ENCODE peak calls at places on chromosomes 4 and X, in five cellular contexts. Y, T, G, J and Q are unnamed samples.

GRCh38 chrX:69093960-69094935 is 71.0 kb downstream of the PJA1 start:
- DNase-seq in G (no peak), J (peak), Y (peak), T (no peak), Q (no peak)

GRCh38 chrX:154368630-154369452 is 5.6 kb downstream of the FLNA start:
- DNase-seq in Y (peak), J (peak), G (peak), T (peak), Q (peak)

GRCh38 chrX:144612076-144612475 is 635.2 kb upstream of the SPANXN1 start:
- DNase-seq in J (no peak), T (no peak), G (no peak), Y (no peak), Q (no peak)

GRCh38 chr4:104868533-104868932 is 278.1 kb upstream of the TET2 start:
- DNase-seq in J (no peak), Y (no peak), G (no peak), T (no peak), Q (no peak)

GRCh38 chr4:85953651-85954018 is 406.2 kb downstream of the MAPK10 start:
- DNase-seq in T (peak), Y (no peak), J (peak), G (no peak), Q (no peak)

GRCh38 chrX:80285131-80285773 is 135.0 kb upstream of the TENT5D start:
- DNase-seq in T (no peak), Y (peak), G (no peak), J (peak), Q (no peak)

GRCh38 chr4:98345838-98346237 is 84.7 kb downstream of the RAP1GDS1 start:
- DNase-seq in J (no peak), Y (no peak), G (no peak), T (no peak), Q (no peak)

GRCh38 chr4:33453916-33454315 is 2733.7 kb downstream of the PCDH7 start:
- DNase-seq in T (no peak), Y (no peak), J (no peak), G (no peak), Q (no peak)

GRCh38 chrX:57329008-57329407 is 42.5 kb downstream of the FAAH2 start:
- DNase-seq in T (no peak), G (no peak), Y (no peak), J (no peak), Q (no peak)

GRCh38 chr4:40180356-40180755 is 16.5 kb upstream of the RHOH start:
- DNase-seq in T (no peak), G (peak), Y (peak), J (no peak), Q (peak)

GRCh38 chrX:626745-627509 is 3.7 kb upstream of the SHOX start:
- DNase-seq in G (no peak), J (no peak), T (no peak), Y (no peak), Q (no peak)

GRCh38 chr4:81664079-81664478 is 192.4 kb upstream of the RASGEF1B start:
- DNase-seq in Y (no peak), G (no peak), T (peak), J (no peak), Q (no peak)

GRCh38 chr4:168917150-168917779 is 92.8 kb downstream of the CBR4 start:
- DNase-seq in T (no peak), Y (peak), J (no peak), G (no peak), Q (peak)

GRCh38 chr4:147589586-147589985 is 27.6 kb upstream of the TMEM184C start:
- DNase-seq in Y (peak), G (no peak), J (no peak), T (no peak), Q (no peak)

GRCh38 chrX:150649096-150649870 is 43.9 kb upstream of the MTMR1 start:
- DNase-seq in T (no peak), G (no peak), Y (peak), J (no peak), Q (no peak)

GRCh38 chrX:35339796-35340195 is 397.2 kb downstream of the FAM47B start:
- DNase-seq in J (no peak), Y (peak), T (no peak), G (no peak), Q (no peak)

GRCh38 chr4:80092847-80093246 is 19.8 kb upstream of the ANTXR2 start:
- DNase-seq in J (no peak), T (no peak), G (no peak), Y (no peak), Q (no peak)

GRCh38 chrX:20253232-20253543 is 13.5 kb downstream of the RPS6KA3 start:
- DNase-seq in Y (no peak), G (no peak), T (no peak), J (no peak), Q (no peak)

GRCh38 chr4:6765703-6766102 is 16.8 kb upstream of the KIAA0232 start:
- DNase-seq in Y (no peak), G (no peak), T (no peak), J (no peak), Q (no peak)

GRCh38 chr4:123449780-123450179 is 53.2 kb downstream of the SPRY1 start:
- DNase-seq in T (peak), G (peak), Y (peak), J (no peak), Q (peak)

GRCh38 chr4:185682236-185682635 is 129.8 kb downstream of the SORBS2 start:
- DNase-seq in J (no peak), T (no peak), Y (peak), G (peak), Q (no peak)

GRCh38 chrX:23756165-23756564 is 13.1 kb upstream of the ACOT9 start:
- DNase-seq in G (no peak), J (peak), Y (peak), T (no peak), Q (peak)

GRCh38 chr4:4416981-4417380 is 30.1 kb downstream of the NSG1 start:
- DNase-seq in J (no peak), Y (no peak), G (no peak), T (no peak), Q (no peak)

GRCh38 chrX:23952984-23953907 is 45.4 kb downstream of the CXorf58 start:
- DNase-seq in G (no peak), J (peak), T (no peak), Y (no peak), Q (no peak)

GRCh38 chrX:48919360-48919821 is 567 bp upstream of the PIM2 start:
- DNase-seq in J (peak), T (no peak), G (no peak), Y (no peak), Q (no peak)

GRCh38 chrX:11733614-11734013 is 24.4 kb upstream of the MSL3 start:
- DNase-seq in Y (no peak), T (no peak), G (no peak), J (no peak), Q (no peak)

GRCh38 chr4:54556587-54556986 is 101.2 kb upstream of the KIT start:
- DNase-seq in G (no peak), Y (no peak), J (no peak), T (no peak), Q (no peak)

GRCh38 chrX:11272863-11273262 is 20.4 kb upstream of the AMELX start:
- DNase-seq in Y (no peak), G (no peak), J (no peak), T (no peak), Q (no peak)

GRCh38 chrX:11254417-11255109 is 38.6 kb upstream of the AMELX start:
- DNase-seq in T (no peak), Y (no peak), J (no peak), G (no peak), Q (no peak)

GRCh38 chrX:27599928-27600327 is 9.8 kb downstream of the DCAF8L2 start:
- DNase-seq in T (no peak), G (no peak), J (no peak), Y (peak), Q (no peak)
- TF ChIP-seq CTCF in T (peak), G (no peak), J (no peak), Y (no peak), Q (no peak)

DNA sequence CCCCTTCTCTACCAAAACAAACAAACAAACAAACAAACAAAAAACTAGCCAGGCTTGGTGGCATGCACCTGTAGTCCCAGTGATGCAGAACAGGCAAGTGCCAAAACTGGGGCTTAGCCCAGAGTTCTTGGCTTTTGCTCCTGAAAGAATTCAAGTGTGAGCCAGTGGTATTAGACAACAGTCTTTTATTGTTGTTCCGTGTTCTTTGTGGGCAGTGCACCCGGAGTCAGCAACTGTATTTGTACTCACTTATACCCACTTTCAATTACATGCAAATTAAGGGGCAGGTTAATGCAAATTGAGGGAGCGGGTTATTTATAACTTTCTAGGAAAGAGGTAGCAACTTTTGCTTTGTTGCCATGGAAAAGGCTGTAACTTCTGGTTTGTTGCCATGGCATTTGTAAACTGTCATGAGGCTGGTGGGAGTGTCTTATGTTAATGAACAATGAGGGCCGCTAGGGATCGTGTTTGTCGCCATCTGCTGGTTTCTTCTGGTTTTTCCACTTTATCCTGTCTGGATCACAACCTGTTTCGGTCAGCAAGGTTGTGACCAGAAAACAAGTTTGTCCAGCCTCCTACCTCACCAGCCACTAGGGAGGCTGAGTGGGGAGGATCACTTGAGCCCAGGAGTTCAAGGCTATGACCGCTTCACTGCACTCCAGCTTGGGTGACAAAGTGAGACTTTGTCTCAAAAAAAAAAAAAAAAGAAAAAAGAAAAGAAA is 88.8 kb upstream of the ESX1 start:
- DNase-seq in Y (peak), T (peak), G (peak), J (peak), Q (peak)
- TF ChIP-seq CTCF in Y (peak), T (peak), G (peak), J (peak), Q (peak)

DNA sequence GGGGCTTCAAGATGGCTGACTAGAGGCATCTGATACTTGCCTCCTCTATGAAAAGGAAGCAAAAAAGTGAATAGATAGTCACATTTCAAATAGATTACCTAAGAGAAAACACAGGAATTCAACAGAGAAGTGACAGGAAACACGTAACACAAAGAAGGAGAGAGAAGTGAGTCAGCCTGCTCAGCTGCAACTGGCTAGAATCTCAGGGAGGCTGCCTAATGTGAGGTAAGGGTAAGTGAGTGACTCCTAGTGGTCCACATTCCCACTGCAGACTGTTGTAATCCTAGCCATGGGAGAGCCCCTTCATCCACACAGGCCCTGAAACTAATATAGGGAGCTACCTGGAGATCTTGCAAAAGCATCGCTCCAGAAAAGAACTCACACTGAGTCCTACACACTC is 179.2 kb downstream of the SLC7A11 start:
- DNase-seq in G (peak), T (no peak), Y (peak), J (no peak), Q (no peak)
- TF ChIP-seq CTCF in G (peak), T (peak), Y (peak), J (no peak), Q (peak)

GRCh38 chrX:43974736-43975135 is 1.5 kb upstream of the NDP start:
- DNase-seq in T (no peak), Y (no peak), G (no peak), J (no peak), Q (no peak)
- TF ChIP-seq CTCF in T (no peak), Y (no peak), G (no peak), J (no peak), Q (no peak)

GRCh38 chr4:112735474-112735951 is 98.6 kb downstream of the LARP7 start:
- DNase-seq in Y (peak), J (no peak), G (no peak), T (no peak), Q (no peak)
- TF ChIP-seq CTCF in Y (no peak), J (no peak), G (no peak), T (no peak), Q (no peak)

DNA sequence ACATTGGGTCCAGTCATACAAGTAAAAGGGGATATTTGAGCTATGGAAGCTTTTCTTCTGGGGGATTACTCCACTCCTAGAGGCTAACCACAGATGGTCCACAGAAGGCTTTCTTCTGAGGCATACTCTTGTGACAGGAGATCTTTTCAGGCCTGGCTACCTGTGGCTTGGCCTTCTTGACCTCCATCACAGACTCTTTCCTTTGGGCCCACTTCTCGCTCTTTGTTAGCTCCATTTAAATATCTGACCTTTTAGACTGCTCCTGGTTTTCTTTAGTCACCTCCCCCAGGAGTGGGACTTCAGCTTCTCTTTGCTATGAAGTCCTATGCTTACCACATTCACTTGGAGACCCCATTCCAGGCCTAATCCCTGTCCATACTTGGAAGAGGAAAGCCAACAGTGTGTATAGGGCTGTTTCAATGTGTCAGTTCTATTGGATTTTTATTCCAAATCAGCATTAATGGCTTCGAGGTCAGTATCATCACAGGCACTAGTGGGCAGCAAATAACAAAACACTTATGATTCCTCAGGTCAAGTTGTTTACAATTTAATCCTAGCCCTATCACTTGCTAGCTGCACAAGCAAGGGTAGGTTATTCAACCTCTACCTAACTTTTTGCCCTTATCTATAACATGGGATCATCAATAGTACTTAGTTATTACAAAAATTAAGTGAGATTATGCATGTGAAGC is 26.3 kb downstream of the GPC3 start:
- DNase-seq in T (no peak), G (no peak), Y (no peak), J (no peak), Q (no peak)
- TF ChIP-seq CTCF in T (peak), G (no peak), Y (no peak), J (no peak), Q (no peak)

DNA sequence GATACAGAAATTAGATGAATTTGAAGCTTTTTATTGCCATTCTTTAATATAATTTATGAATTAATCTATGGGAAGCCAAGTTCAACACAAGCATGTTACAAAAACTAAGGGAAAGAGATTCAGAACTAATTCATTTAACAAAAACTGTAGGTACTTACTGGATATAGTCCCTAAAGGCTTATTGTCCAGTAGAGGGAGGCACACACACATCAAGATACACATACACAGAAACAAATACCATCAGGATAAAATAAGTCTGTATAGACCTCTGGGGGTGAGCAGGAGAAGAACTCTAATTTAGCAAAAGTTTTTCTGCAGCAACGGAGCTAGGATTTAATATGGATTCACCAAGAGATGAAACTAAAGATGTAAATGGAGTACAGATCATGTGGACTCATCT is 83.0 kb upstream of the IL13RA1 start:
- DNase-seq in G (peak), J (peak), Y (peak), T (peak), Q (no peak)
- TF ChIP-seq CTCF in G (peak), J (no peak), Y (peak), T (peak), Q (peak)

GRCh38 chrX:34338046-34338445 is 205.9 kb upstream of the FAM47A start:
- DNase-seq in J (no peak), G (no peak), Y (no peak), T (no peak), Q (no peak)

GRCh38 chrX:34332336-34332735 is 200.2 kb upstream of the FAM47A start:
- DNase-seq in G (no peak), Y (no peak), J (no peak), T (no peak), Q (no peak)
- TF ChIP-seq CTCF in G (peak), Y (peak), J (no peak), T (peak), Q (no peak)

DNA sequence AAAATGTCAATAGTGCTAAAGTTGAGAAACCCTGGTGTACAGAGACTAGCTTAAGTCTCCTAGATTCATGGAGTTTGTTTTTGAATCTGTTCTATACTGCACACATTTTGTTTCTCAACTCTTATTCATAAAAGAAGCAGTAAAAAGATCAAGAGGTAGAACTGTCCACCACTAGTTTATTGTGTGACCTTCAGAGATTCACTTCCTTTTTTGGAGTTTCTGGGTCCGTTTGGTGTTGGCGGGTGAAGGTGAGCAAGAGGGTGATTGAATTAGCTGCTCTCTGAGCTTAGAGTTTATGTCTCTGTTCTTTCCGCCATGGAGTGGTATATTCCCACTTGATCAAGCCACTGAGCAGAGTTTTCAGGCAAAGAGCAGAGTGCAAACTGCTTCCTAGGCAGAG is 21.4 kb upstream of the PLAC1 start:
- DNase-seq in T (no peak), G (no peak), Y (no peak), J (no peak), Q (no peak)
- TF ChIP-seq CTCF in T (no peak), G (no peak), Y (no peak), J (no peak), Q (no peak)